ENCODE peak calls at places on chromosomes 7 and 10, in nine cellular contexts. V, M, J, A, K, L, O, R and I are unnamed samples.

GRCh38 chr7:2165610-2166594 is 66.8 kb downstream of the MAD1L1 start:
- DNase-seq in V (peak), M (no peak), J (no peak), A (no peak), K (no peak), L (peak), O (no peak), R (no peak), I (no peak)

GRCh38 chr7:94432799-94433198 is 38.1 kb downstream of the COL1A2 start:
- DNase-seq in V (peak), M (no peak), J (no peak), A (no peak), K (no peak), L (no peak), O (no peak), R (no peak), I (no peak)

GRCh38 chr10:26697163-26697921 is at the start of gene PDSS1:
- DNase-seq in V (peak), M (peak), J (peak), A (peak), K (peak), L (peak), O (peak), R (peak), I (no peak)

GRCh38 chr7:128459394-128459878 is 3.8 kb downstream of the HILPDA start:
- DNase-seq in V (peak), M (peak), J (peak), A (peak), K (peak), L (no peak), O (peak), R (peak), I (peak)

GRCh38 chr10:24262929-24263653 is 54.2 kb downstream of the KIAA1217 start:
- DNase-seq in V (peak), M (no peak), J (no peak), A (no peak), K (no peak), L (no peak), O (no peak), R (no peak), I (no peak)

GRCh38 chr10:17387861-17388503 is 66.4 kb downstream of the ST8SIA6 start:
- DNase-seq in V (no peak), M (peak), J (no peak), A (no peak), K (no peak), L (no peak), O (no peak), R (peak), I (no peak)

GRCh38 chr10:97686962-97687784 is at the start of gene AVPI1:
- DNase-seq in V (peak), M (peak), J (peak), A (peak), K (peak), L (peak), O (peak), R (peak), I (peak)

GRCh38 chr7:57182031-57182430 is 49.8 kb upstream of the ZNF479 start:
- DNase-seq in V (no peak), M (no peak), J (no peak), A (no peak), K (no peak), L (no peak), O (no peak), R (no peak), I (no peak)

GRCh38 chr7:94001396-94001795 is 2.8 kb downstream of the BET1 start:
- DNase-seq in V (no peak), M (no peak), J (no peak), A (no peak), K (no peak), L (no peak), O (no peak), R (no peak), I (no peak)

GRCh38 chr10:123561145-123561448 is 105.1 kb upstream of the GPR26 start:
- DNase-seq in V (no peak), M (no peak), J (no peak), A (no peak), K (no peak), L (no peak), O (no peak), R (no peak), I (no peak)

GRCh38 chr7:74294191-74294998 is 5.2 kb downstream of the CLIP2 start:
- DNase-seq in V (peak), M (peak), J (no peak), A (no peak), K (no peak), L (peak), O (no peak), R (no peak), I (no peak)

GRCh38 chr7:69457912-69458491 is 140.3 kb upstream of the AUTS2 start:
- DNase-seq in V (peak), M (peak), J (peak), A (no peak), K (no peak), L (no peak), O (no peak), R (no peak), I (no peak)

GRCh38 chr7:37732253-37732652 is 48.7 kb downstream of the GPR141 start:
- DNase-seq in V (peak), M (peak), J (peak), A (no peak), K (no peak), L (no peak), O (no peak), R (no peak), I (no peak)

GRCh38 chr7:113092762-113093161 is 6.1 kb upstream of the GPR85 start:
- DNase-seq in V (no peak), M (no peak), J (no peak), A (no peak), K (no peak), L (no peak), O (no peak), R (no peak), I (no peak)

GRCh38 chr7:46830-47140 is 145.6 kb upstream of the FAM20C start:
- DNase-seq in V (no peak), M (no peak), J (no peak), A (no peak), K (no peak), L (peak), O (no peak), R (no peak), I (no peak)

GRCh38 chr10:80407836-80408197 is 534 bp upstream of the PRXL2A start:
- DNase-seq in V (no peak), M (peak), J (peak), A (no peak), K (no peak), L (no peak), O (peak), R (peak), I (no peak)

GRCh38 chr10:20745556-20745955 is 151.6 kb downstream of the NEBL start:
- DNase-seq in V (no peak), M (no peak), J (no peak), A (no peak), K (no peak), L (no peak), O (no peak), R (no peak), I (no peak)

GRCh38 chr10:2244476-2244875 is 507.2 kb upstream of the ADARB2 start:
- DNase-seq in V (no peak), M (no peak), J (no peak), A (no peak), K (peak), L (no peak), O (no peak), R (no peak), I (no peak)

GRCh38 chr10:132062641-132063390 is 2.9 kb upstream of the JAKMIP3 start:
- DNase-seq in V (no peak), M (no peak), J (no peak), A (no peak), K (no peak), L (peak), O (no peak), R (no peak), I (no peak)

GRCh38 chr10:126701526-126701925 is 31.0 kb upstream of the C10orf90 start:
- DNase-seq in V (no peak), M (no peak), J (no peak), A (no peak), K (no peak), L (no peak), O (no peak), R (no peak), I (no peak)

GRCh38 chr10:119281581-119282071 is 74.3 kb downstream of the GRK5 start:
- DNase-seq in V (peak), M (no peak), J (peak), A (no peak), K (no peak), L (peak), O (no peak), R (peak), I (no peak)

GRCh38 chr10:11036424-11037011 is 18.8 kb downstream of the CELF2 start:
- DNase-seq in V (peak), M (peak), J (peak), A (no peak), K (no peak), L (no peak), O (no peak), R (peak), I (peak)

GRCh38 chr10:33542747-33543505 is 208.5 kb upstream of the NRP1 start:
- DNase-seq in V (peak), M (no peak), J (peak), A (no peak), K (no peak), L (no peak), O (no peak), R (peak), I (no peak)

GRCh38 chr10:75978213-75978612 is 546.8 kb downstream of the LRMDA start:
- DNase-seq in V (no peak), M (peak), J (peak), A (no peak), K (no peak), L (no peak), O (no peak), R (no peak), I (no peak)

GRCh38 chr7:12831024-12831423 is 143.6 kb downstream of the ARL4A start:
- DNase-seq in V (no peak), M (no peak), J (no peak), A (no peak), K (no peak), L (no peak), O (no peak), R (no peak), I (no peak)

GRCh38 chr7:33261585-33261984 is 132.2 kb downstream of the BBS9 start:
- DNase-seq in V (no peak), M (no peak), J (peak), A (no peak), K (no peak), L (no peak), O (no peak), R (peak), I (no peak)

GRCh38 chr10:36455481-36456119 is 669.8 kb upstream of the ANKRD30A start:
- DNase-seq in V (no peak), M (no peak), J (no peak), A (no peak), K (no peak), L (no peak), O (no peak), R (no peak), I (no peak)

GRCh38 chr7:5428470-5429252 is 5.0 kb upstream of the TNRC18 start:
- DNase-seq in V (peak), M (peak), J (no peak), A (no peak), K (peak), L (peak), O (no peak), R (no peak), I (no peak)

GRCh38 chr10:52106895-52107294 is 207.2 kb upstream of the DKK1 start:
- DNase-seq in V (peak), M (peak), J (no peak), A (no peak), K (no peak), L (no peak), O (no peak), R (no peak), I (no peak)